ENCODE peak calls at places on chromosomes 5 and 9, in six cellular contexts. One of them, this sample, is unnamed.
A peak's percentile ranks its signal among the peaks of the same experiment; 100 is the strongest.

GRCh38 chr5:81393783-81394718 is at the start of gene ACOT12:
- DNase-seq in GM12878: no peak
- DNase-seq in SK-N-SH: peak; percentile 73
- DNase-seq in HCT116: no peak
- DNase-seq in K562: no peak
- DNase-seq in HepG2: no peak
- DNase-seq in this sample: peak; percentile 79

GRCh38 chr5:42843675-42844292 is 32.1 kb upstream of the SELENOP start:
- DNase-seq in SK-N-SH: no peak
- DNase-seq in K562: no peak
- DNase-seq in HepG2: peak; percentile 61
- DNase-seq in GM12878: no peak
- DNase-seq in HCT116: no peak
- DNase-seq in this sample: no peak

GRCh38 chr5:16628376-16628775 is 11.6 kb upstream of the RETREG1 start:
- DNase-seq in SK-N-SH: peak; percentile 32
- DNase-seq in HCT116: no peak
- DNase-seq in K562: no peak
- DNase-seq in GM12878: no peak
- DNase-seq in HepG2: no peak
- DNase-seq in this sample: no peak

GRCh38 chr9:131422241-131422792 is 28.4 kb downstream of the PRRC2B start:
- DNase-seq in K562: no peak
- DNase-seq in HepG2: no peak
- DNase-seq in HCT116: no peak
- DNase-seq in GM12878: no peak
- DNase-seq in SK-N-SH: peak; percentile 81
- DNase-seq in this sample: no peak

GRCh38 chr5:31346896-31347557 is 153.5 kb downstream of the CDH6 start:
- DNase-seq in SK-N-SH: no peak
- DNase-seq in K562: no peak
- DNase-seq in HepG2: no peak
- DNase-seq in GM12878: no peak
- DNase-seq in HCT116: no peak
- DNase-seq in this sample: no peak

GRCh38 chr9:135536166-135536565 is 9.8 kb upstream of the OBP2A start:
- DNase-seq in SK-N-SH: no peak
- DNase-seq in HepG2: no peak
- DNase-seq in K562: no peak
- DNase-seq in GM12878: no peak
- DNase-seq in HCT116: no peak
- DNase-seq in this sample: no peak

GRCh38 chr5:172490739-172491461 is 36.6 kb upstream of the SH3PXD2B start:
- DNase-seq in HCT116: no peak
- DNase-seq in HepG2: no peak
- DNase-seq in GM12878: no peak
- DNase-seq in K562: no peak
- DNase-seq in SK-N-SH: no peak
- DNase-seq in this sample: no peak

GRCh38 chr9:132424857-132425702 is 15.1 kb downstream of the CFAP77 start:
- DNase-seq in SK-N-SH: peak; percentile 61
- DNase-seq in HCT116: no peak
- DNase-seq in K562: no peak
- DNase-seq in GM12878: no peak
- DNase-seq in HepG2: no peak
- DNase-seq in this sample: peak; percentile 48

GRCh38 chr5:73815631-73816030 is 189.6 kb downstream of the ARHGEF28 start:
- DNase-seq in HCT116: no peak
- DNase-seq in HepG2: no peak
- DNase-seq in GM12878: no peak
- DNase-seq in SK-N-SH: no peak
- DNase-seq in K562: no peak
- DNase-seq in this sample: no peak

GRCh38 chr9:127347831-127348699 is 48.9 kb upstream of the SLC2A8 start:
- DNase-seq in HCT116: no peak
- DNase-seq in K562: no peak
- DNase-seq in HepG2: peak; percentile 28
- DNase-seq in SK-N-SH: peak; percentile 55
- DNase-seq in GM12878: no peak
- DNase-seq in this sample: peak; percentile 47

GRCh38 chr9:137175345-137175961 is 3.6 kb upstream of the TMEM210 start:
- DNase-seq in HepG2: no peak
- DNase-seq in GM12878: no peak
- DNase-seq in SK-N-SH: no peak
- DNase-seq in K562: no peak
- DNase-seq in HCT116: no peak
- DNase-seq in this sample: peak; percentile 61

GRCh38 chr9:129013674-129014073 is 14.5 kb downstream of the SH3GLB2 start:
- DNase-seq in GM12878: no peak
- DNase-seq in HCT116: no peak
- DNase-seq in K562: no peak
- DNase-seq in SK-N-SH: no peak
- DNase-seq in HepG2: no peak
- DNase-seq in this sample: no peak

GRCh38 chr5:125823572-125823971 is 599.6 kb upstream of the GRAMD2B start:
- DNase-seq in HepG2: peak; percentile 1
- DNase-seq in SK-N-SH: no peak
- DNase-seq in HCT116: no peak
- DNase-seq in K562: no peak
- DNase-seq in GM12878: no peak
- DNase-seq in this sample: no peak

GRCh38 chr5:113271015-113271414 is 163.8 kb downstream of the TSSK1B start:
- DNase-seq in HCT116: no peak
- DNase-seq in HepG2: no peak
- DNase-seq in K562: no peak
- DNase-seq in GM12878: no peak
- DNase-seq in SK-N-SH: no peak
- DNase-seq in this sample: no peak

GRCh38 chr9:126233913-126234525 is 92.6 kb upstream of the MVB12B start:
- DNase-seq in HepG2: no peak
- DNase-seq in SK-N-SH: no peak
- DNase-seq in K562: no peak
- DNase-seq in HCT116: no peak
- DNase-seq in GM12878: no peak
- DNase-seq in this sample: no peak

GRCh38 chr5:73908440-73908839 is 282.4 kb downstream of the ARHGEF28 start:
- DNase-seq in SK-N-SH: peak; percentile 39
- DNase-seq in HCT116: no peak
- DNase-seq in GM12878: no peak
- DNase-seq in HepG2: no peak
- DNase-seq in K562: no peak
- DNase-seq in this sample: no peak

GRCh38 chr5:73938280-73938937 is 312.4 kb downstream of the ARHGEF28 start:
- DNase-seq in HepG2: no peak
- DNase-seq in GM12878: no peak
- DNase-seq in K562: no peak
- DNase-seq in HCT116: peak; percentile 51
- DNase-seq in SK-N-SH: no peak
- DNase-seq in this sample: no peak

GRCh38 chr5:169933127-169933526 is 47.2 kb downstream of the INSYN2B start:
- DNase-seq in HCT116: no peak
- DNase-seq in K562: no peak
- DNase-seq in SK-N-SH: peak; percentile 65
- DNase-seq in GM12878: no peak
- DNase-seq in HepG2: no peak
- DNase-seq in this sample: no peak

GRCh38 chr5:143509758-143510221 is 106.3 kb upstream of the NR3C1 start:
- DNase-seq in GM12878: peak; percentile 70
- DNase-seq in K562: no peak
- DNase-seq in SK-N-SH: no peak
- DNase-seq in HepG2: no peak
- DNase-seq in HCT116: no peak
- DNase-seq in this sample: no peak
- H2AFZ ChIP-seq in GM12878: peak overlapping the region; percentile 15
- H2AFZ ChIP-seq in K562: no peak overlapping the region
- H2AFZ ChIP-seq in SK-N-SH: no peak overlapping the region
- H2AFZ ChIP-seq in HepG2: no peak overlapping the region
- H2AFZ ChIP-seq in HCT116: no peak overlapping the region
- H2AFZ ChIP-seq in this sample: no peak overlapping the region

GRCh38 chr9:13787234-13787833 is 507.8 kb upstream of the MPDZ start:
- DNase-seq in K562: no peak
- DNase-seq in HepG2: no peak
- DNase-seq in GM12878: no peak
- DNase-seq in HCT116: no peak
- DNase-seq in SK-N-SH: no peak
- DNase-seq in this sample: no peak
- TF ChIP-seq REST in K562: no peak
- TF ChIP-seq REST in HepG2: no peak
- TF ChIP-seq REST in GM12878: no peak
- TF ChIP-seq REST in HCT116: no peak
- TF ChIP-seq REST in SK-N-SH: no peak
- TF ChIP-seq REST in this sample: no peak

GRCh38 chr5:151240891-151241290 is 12.1 kb upstream of the GM2A start:
- DNase-seq in SK-N-SH: no peak
- DNase-seq in GM12878: no peak
- DNase-seq in HepG2: no peak
- DNase-seq in K562: no peak
- DNase-seq in HCT116: no peak
- DNase-seq in this sample: no peak

GRCh38 chr5:151237685-151238084 is 13.8 kb upstream of the CCDC69 start:
- DNase-seq in K562: no peak
- DNase-seq in GM12878: no peak
- DNase-seq in HepG2: no peak
- DNase-seq in HCT116: no peak
- DNase-seq in SK-N-SH: no peak
- DNase-seq in this sample: no peak

GRCh38 chr5:151236888-151237287 is 13.0 kb upstream of the CCDC69 start:
- DNase-seq in SK-N-SH: no peak
- DNase-seq in GM12878: no peak
- DNase-seq in HepG2: no peak
- DNase-seq in K562: no peak
- DNase-seq in HCT116: no peak
- DNase-seq in this sample: no peak

GRCh38 chr5:151239237-151239861 is 13.6 kb upstream of the GM2A start:
- DNase-seq in HCT116: peak; percentile 34
- DNase-seq in SK-N-SH: peak; percentile 85
- DNase-seq in GM12878: no peak
- DNase-seq in HepG2: peak; percentile 63
- DNase-seq in K562: peak; percentile 75
- DNase-seq in this sample: peak; percentile 81

DNA sequence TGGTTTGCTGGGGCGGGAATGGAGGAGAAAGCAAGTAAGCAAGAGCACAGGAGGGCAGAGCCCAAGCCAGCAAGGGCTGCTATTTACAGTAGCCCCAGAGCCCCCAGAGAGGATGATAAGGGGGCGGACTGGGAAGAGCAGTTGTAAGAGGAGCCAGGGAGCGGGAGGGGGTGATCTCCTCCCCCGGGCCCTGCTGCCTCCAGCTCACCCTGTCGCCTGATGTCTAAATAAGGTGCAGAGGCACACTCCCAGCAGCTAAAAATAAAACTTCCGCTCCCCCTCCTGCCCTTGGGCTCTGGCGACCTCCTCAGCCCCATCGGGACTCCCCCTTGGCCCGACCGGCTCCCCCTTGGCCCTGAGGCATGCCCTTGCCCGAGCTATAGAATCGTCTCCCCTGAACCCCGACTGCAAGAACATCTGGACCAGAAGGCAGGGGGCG is 14.4 kb upstream of the CCDC69 start:
- DNase-seq in GM12878: no peak
- DNase-seq in HCT116: no peak
- DNase-seq in SK-N-SH: no peak
- DNase-seq in HepG2: no peak
- DNase-seq in K562: no peak
- DNase-seq in this sample: peak; percentile 53
- H2AFZ ChIP-seq in GM12878: peak overlapping the region; percentile 84
- H2AFZ ChIP-seq in HCT116: no peak overlapping the region
- H2AFZ ChIP-seq in SK-N-SH: no peak overlapping the region
- H2AFZ ChIP-seq in HepG2: peak overlapping the region; percentile 32
- H2AFZ ChIP-seq in K562: peak overlapping the region; percentile 14
- H2AFZ ChIP-seq in this sample: peak overlapping the region; percentile 96

DNA sequence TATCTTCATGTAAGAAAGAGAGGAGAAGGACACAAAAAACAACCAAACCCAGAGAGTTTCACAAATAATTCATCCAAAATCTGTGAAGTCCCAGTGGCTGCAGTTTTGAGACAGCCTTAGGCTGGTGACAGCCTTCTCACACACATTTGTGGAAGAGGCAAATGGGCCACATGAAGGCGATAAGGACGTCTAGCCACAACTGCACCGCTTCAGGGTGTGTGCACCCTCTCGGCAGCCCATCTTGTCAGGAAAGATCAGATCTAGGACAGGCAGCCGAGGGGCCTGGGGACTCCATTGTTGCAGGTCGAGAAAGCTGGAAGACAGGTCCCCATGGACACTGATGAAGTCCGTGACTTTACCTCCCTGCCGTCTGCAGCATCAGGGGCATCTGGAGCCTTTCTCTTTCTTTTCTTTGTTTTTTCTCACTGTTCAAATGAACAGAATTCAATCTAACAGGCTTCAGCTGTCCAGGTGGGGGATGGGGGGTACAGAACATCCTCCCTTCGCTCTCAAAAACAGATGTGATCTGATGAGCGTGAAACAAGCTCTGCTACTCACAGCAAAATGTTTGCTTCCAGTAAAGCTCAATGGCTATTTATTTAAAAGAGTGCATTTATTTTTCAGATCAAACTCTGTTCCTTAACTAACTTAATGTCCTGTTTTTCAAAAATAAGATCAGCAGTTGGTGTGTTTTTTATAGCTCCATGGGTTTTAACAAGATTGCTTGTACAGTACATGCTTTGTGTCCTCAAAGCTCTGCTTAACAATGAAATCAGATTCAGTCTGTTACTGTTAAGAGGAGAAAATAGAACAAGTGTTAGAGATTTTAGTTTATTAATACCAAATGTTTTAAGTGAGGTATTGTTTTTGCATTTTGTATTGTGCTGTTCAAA is 111.9 kb upstream of the OTULINL start:
- DNase-seq in HCT116: no peak
- DNase-seq in K562: no peak
- DNase-seq in HepG2: no peak
- DNase-seq in GM12878: no peak
- DNase-seq in SK-N-SH: peak; percentile 78
- DNase-seq in this sample: no peak
- TF ChIP-seq REST in HCT116: no peak
- TF ChIP-seq REST in K562: no peak
- TF ChIP-seq REST in HepG2: no peak
- TF ChIP-seq REST in GM12878: no peak
- TF ChIP-seq REST in SK-N-SH: no peak
- TF ChIP-seq REST in this sample: no peak

This sample was measured in GM23338.